ENCODE peak calls at places on chromosomes 12 and 14, in nine cellular contexts. M is WTC11, S is cardiac septum, O is H7, U is choroid plexus epithelial cell, Q is amniotic stem cell, I is GM10248, G is transverse colon, P is cardiac muscle cell. R is an unnamed sample.

GRCh38 chr14:52950410-52950897 is 396 bp downstream of the FERMT2 start:
- DNase-seq in S (peak), O (peak), I (no peak), P (peak), U (peak), Q (no peak), M (peak), G (peak), R (no peak)

GRCh38 chr12:74537126-74537706 is 419 bp upstream of the ATXN7L3B start:
- DNase-seq in M (no peak), P (peak), S (no peak), G (no peak), U (peak), Q (peak), I (peak), O (peak), R (no peak)

GRCh38 chr14:69321601-69322330 is 61.8 kb downstream of the GALNT16 start:
- DNase-seq in O (no peak), P (no peak), I (no peak), Q (no peak), G (no peak), S (peak), U (peak), M (peak), R (no peak)

GRCh38 chr14:28926091-28926490 is 159.5 kb downstream of the FOXG1 start:
- DNase-seq in U (no peak), S (no peak), G (no peak), Q (no peak), I (no peak), P (no peak), O (no peak), M (no peak), R (no peak)

GRCh38 chr12:54478270-54478669 is 4.9 kb upstream of the GTSF1 start:
- DNase-seq in Q (no peak), O (no peak), P (no peak), I (no peak), G (no peak), S (no peak), M (no peak), U (no peak), R (no peak)

GRCh38 chr14:66043921-66044320 is 442.2 kb upstream of the CCDC196 start:
- DNase-seq in M (no peak), U (no peak), I (no peak), S (no peak), G (no peak), P (no peak), Q (no peak), O (no peak), R (no peak)

GRCh38 chr12:23831739-23832138 is 117.7 kb downstream of the SOX5 start:
- DNase-seq in G (no peak), S (no peak), I (no peak), U (no peak), Q (no peak), P (no peak), O (no peak), M (no peak), R (no peak)

GRCh38 chr12:79174656-79175055 is 310.1 kb downstream of the SYT1 start:
- DNase-seq in M (no peak), I (no peak), P (peak), O (no peak), Q (no peak), S (no peak), U (peak), G (no peak), R (no peak)

GRCh38 chr12:67811437-67812361 is 163.2 kb downstream of the DYRK2 start:
- DNase-seq in S (no peak), P (no peak), M (no peak), Q (no peak), I (no peak), U (peak), O (no peak), G (no peak), R (no peak)

GRCh38 chr12:112004041-112004440 is 8.9 kb downstream of the TMEM116 start:
- DNase-seq in P (no peak), I (no peak), G (no peak), U (no peak), O (no peak), M (no peak), S (no peak), Q (no peak), R (no peak)

GRCh38 chr12:998020-998874 is 7.2 kb downstream of the ERC1 start:
- DNase-seq in S (no peak), M (no peak), O (no peak), U (peak), Q (no peak), I (peak), P (peak), G (no peak), R (no peak)

GRCh38 chr12:45989857-45990467 is 412 bp downstream of the SCAF11 start:
- DNase-seq in U (peak), S (peak), I (peak), M (no peak), O (no peak), Q (no peak), G (peak), P (no peak), R (no peak)

GRCh38 chr14:93941293-93941910 is 14.3 kb downstream of the FAM181A start:
- DNase-seq in O (peak), P (no peak), M (no peak), U (peak), Q (peak), S (no peak), G (no peak), I (no peak), R (no peak)

GRCh38 chr12:96141216-96141944 is 52.8 kb upstream of the ELK3 start:
- DNase-seq in I (no peak), O (no peak), P (no peak), S (peak), M (no peak), G (no peak), U (peak), Q (no peak), R (peak)